ENCODE peak calls at places on chromosomes 13 and 19, in seven cellular contexts. J, R, C, W, N, G and L are unnamed samples. For H3K9me3, the result is how much of the 10 kb centered on the place peaks cover.

GRCh38 chr13:38090913-38091312 is 221.3 kb upstream of the TRPC4 start:
- DNase-seq in W (no peak), C (no peak), G (no peak), J (no peak), R (no peak), N (no peak), L (no peak)

GRCh38 chr19:8251025-8251472 is 41.9 kb downstream of the CERS4 start:
- DNase-seq in R (peak), J (peak), G (no peak), W (peak), N (peak), C (no peak), L (no peak)

GRCh38 chr13:105008606-105009005 is 1526.9 kb downstream of the EFNB2 start:
- DNase-seq in R (no peak), C (no peak), G (no peak), W (no peak), N (no peak), J (no peak), L (no peak)

GRCh38 chr13:95714142-95714832 is 37.3 kb downstream of the DNAJC3 start:
- DNase-seq in J (no peak), G (no peak), R (no peak), N (no peak), W (no peak), C (no peak), L (no peak)

GRCh38 chr13:61277877-61278276 is 137.8 kb downstream of the PCDH20 start:
- DNase-seq in G (no peak), W (no peak), N (no peak), C (no peak), J (no peak), R (no peak), L (no peak)

GRCh38 chr19:21398851-21399250 is 1.9 kb downstream of the ZNF493 start:
- DNase-seq in W (no peak), R (no peak), N (no peak), J (no peak), G (no peak), C (no peak), L (no peak)

GRCh38 chr13:27569405-27569804 is 50.9 kb downstream of the LNX2 start:
- DNase-seq in N (no peak), J (no peak), R (no peak), G (no peak), W (no peak), C (no peak), L (no peak)

GRCh38 chr13:30037766-30038165 is 187.3 kb upstream of the UBL3 start:
- DNase-seq in R (no peak), J (no peak), C (peak), N (no peak), W (no peak), G (no peak), L (no peak)

GRCh38 chr13:50141660-50142010 is 126.4 kb downstream of the KCNRG start:
- DNase-seq in R (no peak), W (no peak), G (no peak), N (no peak), C (no peak), J (no peak), L (no peak)

GRCh38 chr13:42011601-42012401 is 36.6 kb upstream of the DGKH start:
- DNase-seq in J (no peak), C (peak), G (no peak), R (no peak), N (peak), W (peak), L (no peak)

GRCh38 chr19:39969266-39969665 is 1.7 kb upstream of the PSMC4 start:
- DNase-seq in N (peak), W (no peak), G (no peak), C (no peak), J (no peak), R (no peak), L (no peak)
- H3K27ac ChIP-seq in N (peak), W (no peak), G (peak), C (no peak), J (peak), R (no peak), L (no peak)

GRCh38 chr19:5268801-5269200 is 71.8 kb downstream of the PTPRS start:
- DNase-seq in J (no peak), N (no peak), G (no peak), W (no peak), C (no peak), R (no peak), L (no peak)

GRCh38 chr19:5269926-5270325 is 70.7 kb downstream of the PTPRS start:
- DNase-seq in N (no peak), W (no peak), J (no peak), G (no peak), C (no peak), R (no peak), L (no peak)

GRCh38 chr19:5273782-5274181 is 66.8 kb downstream of the PTPRS start:
- DNase-seq in C (no peak), W (no peak), J (no peak), N (no peak), R (no peak), G (no peak), L (no peak)

GRCh38 chr19:5269279-5269678 is 71.3 kb downstream of the PTPRS start:
- DNase-seq in G (no peak), C (no peak), R (no peak), W (no peak), N (no peak), J (no peak), L (no peak)

GRCh38 chr19:5271145-5271544 is 69.5 kb downstream of the PTPRS start:
- DNase-seq in R (no peak), W (no peak), N (no peak), G (no peak), J (no peak), C (no peak), L (no peak)
- TF ChIP-seq CTCF in R (no peak), W (no peak), N (no peak), G (no peak), J (no peak), C (peak), L (no peak)

DNA sequence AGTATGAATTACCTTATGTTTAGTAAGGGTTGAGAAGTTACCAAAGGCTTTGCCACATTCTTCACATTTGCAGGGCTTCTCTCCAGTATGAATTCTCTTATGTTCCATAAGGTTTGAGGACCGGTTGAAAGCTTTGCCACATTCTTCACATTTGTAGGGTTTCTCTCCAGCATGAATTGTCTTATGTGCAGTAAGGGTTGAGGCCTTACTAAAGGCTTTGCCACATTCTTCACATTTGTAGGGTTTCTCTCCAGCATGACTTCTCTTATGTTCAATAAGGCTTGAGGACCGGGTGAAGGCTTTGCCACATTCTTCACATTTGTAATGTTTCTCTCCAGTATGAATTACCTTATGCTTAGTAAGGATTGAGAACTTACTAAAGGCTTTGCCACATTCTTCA is 26.7 kb downstream of the ZNF728 start:
- DNase-seq in J (no peak), C (no peak), W (no peak), R (no peak), N (no peak), G (no peak), L (no peak)
- H3K9me3 ChIP-seq in J (half or more), C (half or more), W (under half), R (half or more), N (under half), G (half or more), L (half or more)

DNA sequence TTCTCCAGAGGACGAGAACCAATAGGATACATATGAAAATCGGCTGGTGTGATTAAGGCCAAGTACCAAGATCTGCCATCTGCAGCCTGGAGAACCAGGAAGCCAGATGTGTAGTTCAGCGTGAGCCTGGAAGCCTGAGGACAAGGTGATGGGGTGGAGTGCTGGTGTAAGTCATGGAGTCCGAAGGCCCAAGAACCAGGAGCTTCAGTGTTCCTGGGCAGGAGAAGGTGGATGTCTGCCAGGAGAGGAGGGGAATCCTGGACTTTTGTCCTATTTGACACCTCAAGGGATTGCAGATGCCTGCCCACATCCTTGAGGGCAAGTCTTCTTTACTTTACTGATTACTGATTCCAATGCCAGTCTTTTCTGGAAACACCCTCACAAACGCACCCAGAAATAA is 71.5 kb downstream of the SPATA13 start:
- DNase-seq in G (no peak), W (no peak), J (no peak), R (no peak), C (no peak), N (no peak), L (no peak)
- H3K27ac ChIP-seq in G (no peak), W (no peak), J (no peak), R (no peak), C (no peak), N (no peak), L (no peak)

GRCh38 chr13:98556968-98557591 is 19.8 kb downstream of the STK24 start:
- DNase-seq in C (peak), R (no peak), G (no peak), N (peak), W (no peak), J (no peak), L (no peak)
- TF ChIP-seq CTCF in C (peak), R (peak), G (peak), N (no peak), W (no peak), J (no peak), L (no peak)